ENCODE peak calls at places on chromosome 3, in four cellular contexts. Z is cardiac fibroblast, G is brain microvascular endothelial cell, I is HepG2. P is an unnamed sample.
A peak's percentile ranks its signal among the peaks of the same experiment; 100 is the strongest.

GRCh38 chr3:166785851-166786250 is 594.2 kb downstream of the ZBBX start:
- DNase-seq in Z (no peak), G (no peak), I (no peak), P (no peak)

GRCh38 chr3:49718419-49719213 is 868 bp downstream of the AMIGO3 start:
- DNase-seq in Z (no peak), G (no peak), I (no peak), P (no peak)

GRCh38 chr3:141425523-141426233 is 57.4 kb downstream of the ZBTB38 start:
- DNase-seq in Z (no peak), G (no peak), I (peak; percentile 45), P (no peak)

GRCh38 chr3:189158034-189158433 is 13.7 kb upstream of the TPRG1 start:
- DNase-seq in Z (no peak), G (no peak), I (no peak), P (no peak)

GRCh38 chr3:42061711-42062408 is 29.3 kb upstream of the TRAK1 start:
- DNase-seq in Z (peak; percentile 96), G (peak; percentile 92), I (no peak), P (no peak)

GRCh38 chr3:50322386-50323091 is at the start of gene HYAL2:
- DNase-seq in Z (peak; percentile 76), G (no peak), I (no peak), P (no peak)

GRCh38 chr3:51063074-51063473 is 322.0 kb upstream of the MANF start:
- DNase-seq in Z (no peak), G (no peak), I (no peak), P (no peak)

GRCh38 chr3:9217784-9218513 is 31.5 kb downstream of the SRGAP3 start:
- DNase-seq in Z (no peak), G (no peak), I (no peak), P (no peak)

GRCh38 chr3:43647331-43648166 is 25.7 kb upstream of the ANO10 start:
- DNase-seq in Z (no peak), G (no peak), I (no peak), P (no peak)

GRCh38 chr3:81891056-81891455 is 129.6 kb upstream of the GBE1 start:
- DNase-seq in Z (no peak), G (no peak), I (no peak), P (no peak)

GRCh38 chr3:111610612-111611054 is 15.5 kb upstream of the ZBED2 start:
- DNase-seq in Z (no peak), G (no peak), I (no peak), P (no peak)

GRCh38 chr3:22900296-22900695 is 302.8 kb upstream of the UBE2E2 start:
- DNase-seq in Z (no peak), G (no peak), I (no peak), P (no peak)

GRCh38 chr3:126996905-126997304 is 14.0 kb downstream of the PLXNA1 start:
- DNase-seq in Z (peak; percentile 19), G (no peak), I (no peak), P (no peak)

DNA sequence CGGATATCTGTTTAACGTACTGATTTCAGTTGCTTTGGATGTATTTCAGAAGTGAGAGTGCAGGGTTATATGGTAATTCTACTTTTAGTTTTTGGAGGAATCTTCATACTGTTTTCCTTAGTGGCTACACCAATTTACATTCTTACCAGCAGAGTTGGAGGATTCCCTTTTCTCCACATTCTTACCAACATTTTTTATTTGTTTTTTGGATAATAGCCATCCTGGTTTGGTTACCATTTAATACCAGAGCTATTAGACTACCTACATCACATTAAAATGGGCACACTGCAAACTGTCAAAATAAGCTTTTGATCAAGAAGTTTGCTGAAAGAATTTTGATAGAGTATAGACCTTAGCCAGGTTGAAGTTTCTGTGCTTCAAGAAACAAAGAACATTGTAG is 217.2 kb upstream of the CFAP20DC start:
- DNase-seq in Z (no peak), G (no peak), I (no peak), P (no peak)
- TF ChIP-seq CTCF in Z (no peak), G (no peak), I (no peak), P (no peak)

GRCh38 chr3:106124818-106125217 is 256.0 kb upstream of the CBLB start:
- DNase-seq in Z (no peak), G (no peak), I (no peak), P (no peak)
- TF ChIP-seq CTCF in Z (no peak), G (no peak), I (no peak), P (no peak)

DNA sequence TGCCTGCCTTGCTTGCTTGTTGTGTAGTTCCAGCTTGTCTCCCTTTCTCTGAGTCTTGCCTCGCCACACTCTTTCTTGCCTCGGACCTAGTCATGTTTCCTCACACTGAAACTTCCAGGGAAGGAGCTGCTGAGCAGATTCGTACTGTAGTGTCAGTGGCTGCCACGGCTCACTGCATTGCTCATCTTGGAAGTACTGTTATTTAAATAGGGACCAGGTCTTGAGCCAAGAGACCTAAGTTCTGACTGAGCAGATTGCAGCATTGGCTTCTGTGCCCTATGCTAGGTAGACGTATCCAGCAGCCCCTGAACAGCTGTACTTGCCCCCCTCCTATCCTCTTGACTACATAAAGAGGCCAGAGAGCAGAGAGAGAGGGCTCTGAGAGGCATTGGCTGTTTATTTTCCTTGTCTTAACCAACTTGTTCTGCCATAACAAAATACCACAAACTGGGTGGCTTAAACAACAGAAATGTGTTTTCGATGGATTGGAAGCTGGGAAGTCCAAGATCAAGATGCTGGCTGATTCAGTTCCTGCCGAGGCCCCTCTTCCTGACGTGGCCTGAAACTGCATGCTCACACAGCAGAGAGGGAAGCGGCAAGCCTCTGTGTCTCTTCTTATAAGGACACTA is 5.8 kb upstream of the RARRES1 start:
- DNase-seq in Z (no peak), G (no peak), I (no peak), P (no peak)
- TF ChIP-seq CTCF in Z (no peak), G (no peak), I (no peak), P (no peak)

DNA sequence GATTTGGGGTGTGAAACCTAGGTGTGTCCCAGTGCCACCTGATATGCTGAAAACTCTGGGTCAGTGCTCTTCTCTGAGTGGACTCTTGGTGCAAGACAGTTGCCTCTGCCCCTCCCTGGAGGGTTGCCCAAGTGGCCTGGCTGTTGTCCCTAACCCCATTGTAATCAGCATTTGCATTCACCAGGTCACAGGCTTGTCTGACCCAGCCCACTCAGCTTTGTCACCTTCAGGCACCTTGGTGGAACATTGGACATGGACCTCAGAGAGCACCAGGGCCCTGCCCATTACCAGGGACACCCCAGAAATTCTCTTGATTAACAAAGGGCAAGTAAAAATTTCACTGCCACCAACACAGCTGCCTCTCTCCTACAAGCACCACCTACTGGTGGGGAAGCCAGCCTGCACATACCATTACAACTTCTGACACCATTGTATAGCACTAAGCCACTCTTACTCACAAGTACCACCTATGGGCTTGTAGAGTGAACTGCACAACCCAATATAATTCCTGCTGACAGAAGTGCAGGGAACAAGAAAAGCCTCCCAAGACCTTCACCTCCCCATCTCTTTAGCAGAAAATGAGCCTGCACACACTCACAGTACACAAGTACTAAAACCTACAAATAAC is 324.6 kb downstream of the EPHA6 start:
- DNase-seq in Z (no peak), G (no peak), I (peak; percentile 23), P (no peak)
- TF ChIP-seq CTCF in Z (no peak), G (no peak), I (peak; percentile 27), P (no peak)

P was measured in activated B cell treated with CpG ODN at 0.5 μM for 24 hours.